ENCODE peak calls at places on chromosomes 6 and 20, in five cellular contexts. E is breast epithelium, O is SK-N-SH, X is stomach, F is suprapubic skin. A is an unnamed sample.

GRCh38 chr6:48078092-48078491 is 32.9 kb downstream of the PTCHD4 start:
- DNase-seq in E (no peak), O (no peak), X (no peak), F (no peak), A (no peak)

GRCh38 chr20:17680128-17680835 is 1.8 kb downstream of the RRBP1 start:
- DNase-seq in E (no peak), O (no peak), X (peak; percentile 74), F (peak; percentile 84), A (peak; percentile 87)

GRCh38 chr20:59518881-59519706 is 85.2 kb upstream of the PHACTR3 start:
- DNase-seq in E (no peak), O (peak; percentile 73), X (peak; percentile 37), F (no peak), A (no peak)

GRCh38 chr6:90444125-90444745 is 142.6 kb downstream of the MAP3K7 start:
- DNase-seq in E (no peak), O (no peak), X (no peak), F (no peak), A (no peak)

GRCh38 chr6:7312616-7313504 is at the start of gene SSR1:
- DNase-seq in E (peak; percentile 97), O (peak; percentile 99), X (peak; percentile 98), F (peak; percentile 98), A (peak; percentile 100)

GRCh38 chr6:143337201-143337949 is 113.1 kb downstream of the ADAT2 start:
- DNase-seq in E (no peak), O (peak; percentile 48), X (peak; percentile 30), F (no peak), A (peak; percentile 80)

GRCh38 chr6:36370638-36371037 is 16.8 kb downstream of the ETV7 start:
- DNase-seq in E (no peak), O (no peak), X (no peak), F (no peak), A (no peak)

GRCh38 chr6:145539831-145540230 is 195.5 kb downstream of the EPM2A start:
- DNase-seq in E (no peak), O (no peak), X (no peak), F (no peak), A (no peak)

GRCh38 chr20:33301192-33301930 is 18.3 kb downstream of the BPIFB1 start:
- DNase-seq in E (no peak), O (no peak), X (no peak), F (no peak), A (no peak)

GRCh38 chr20:41001497-41001896 is 27.1 kb upstream of the TOP1 start:
- DNase-seq in E (no peak), O (no peak), X (no peak), F (no peak), A (no peak)

GRCh38 chr6:150627154-150627553 is 27.5 kb downstream of the PLEKHG1 start:
- DNase-seq in E (no peak), O (no peak), X (no peak), F (no peak), A (no peak)

GRCh38 chr6:168314029-168314420 is 5.6 kb downstream of the DACT2 start:
- DNase-seq in E (no peak), O (no peak), X (no peak), F (no peak), A (no peak)

GRCh38 chr6:11912420-11912819 is 99.7 kb upstream of the HIVEP1 start:
- DNase-seq in E (no peak), O (no peak), X (no peak), F (no peak), A (no peak)

GRCh38 chr6:169701218-169701952 is 444 bp downstream of the WDR27 start:
- DNase-seq in E (no peak), O (peak; percentile 51), X (no peak), F (no peak), A (no peak)

GRCh38 chr6:28758818-28759235 is 165.0 kb downstream of the TRIM27 start:
- DNase-seq in E (no peak), O (no peak), X (no peak), F (no peak), A (no peak)

GRCh38 chr6:165484178-165484889 is 174.9 kb upstream of the C6orf118 start:
- DNase-seq in E (no peak), O (no peak), X (no peak), F (no peak), A (no peak)

GRCh38 chr20:29763821-29764511 is 1493.5 kb upstream of the DEFB115 start:
- DNase-seq in E (no peak), O (peak; percentile 3), X (no peak), F (no peak), A (no peak)

GRCh38 chr20:2137552-2138201 is 36.0 kb downstream of the STK35 start:
- DNase-seq in E (no peak), O (no peak), X (no peak), F (no peak), A (peak; percentile 24)

GRCh38 chr20:1037039-1037438 is 34.9 kb upstream of the RSPO4 start:
- DNase-seq in E (no peak), O (no peak), X (no peak), F (no peak), A (no peak)

GRCh38 chr20:891121-892080 is 24.7 kb downstream of the ANGPT4 start:
- DNase-seq in E (no peak), O (no peak), X (no peak), F (no peak), A (peak; percentile 52)

GRCh38 chr6:163865380-163865779 is 450.9 kb downstream of the QKI start:
- DNase-seq in E (no peak), O (no peak), X (no peak), F (no peak), A (no peak)

GRCh38 chr20:59121714-59122376 is 41.8 kb upstream of the ZNF831 start:
- DNase-seq in E (no peak), O (no peak), X (no peak), F (no peak), A (no peak)

GRCh38 chr6:83265384-83265783 is 72.2 kb downstream of the RWDD2A start:
- DNase-seq in E (no peak), O (no peak), X (no peak), F (no peak), A (no peak)

GRCh38 chr20:22489614-22490286 is 94.6 kb downstream of the FOXA2 start:
- DNase-seq in E (no peak), O (no peak), X (peak; percentile 61), F (no peak), A (no peak)

GRCh38 chr6:4637691-4638433 is 138.3 kb upstream of the CDYL start:
- DNase-seq in E (no peak), O (no peak), X (no peak), F (no peak), A (no peak)

GRCh38 chr6:44940367-44940766 is 387.8 kb upstream of the RUNX2 start:
- DNase-seq in E (no peak), O (no peak), X (no peak), F (no peak), A (no peak)

GRCh38 chr6:143135797-143136561 is 75.3 kb downstream of the AIG1 start:
- DNase-seq in E (no peak), O (no peak), X (no peak), F (no peak), A (no peak)

GRCh38 chr6:42498473-42499128 is 46.9 kb upstream of the TRERF1 start:
- DNase-seq in E (no peak), O (no peak), X (no peak), F (no peak), A (no peak)

GRCh38 chr6:166413491-166413951 is 30.8 kb upstream of the MPC1 start:
- DNase-seq in E (no peak), O (no peak), X (no peak), F (no peak), A (peak; percentile 68)

GRCh38 chr20:25000268-25000801 is 7.8 kb upstream of the APMAP start:
- DNase-seq in E (peak; percentile 84), O (no peak), X (peak; percentile 96), F (peak; percentile 82), A (peak; percentile 24)

GRCh38 chr6:106628658-106629102 is 618 bp downstream of the RTN4IP1 start:
- DNase-seq in E (no peak), O (no peak), X (no peak), F (no peak), A (no peak)
- H3K4me1 ChIP-seq in E (no peaks in the 10 kb centered on the region), O (peaks cover 11% of the 10 kb centered on the region), X (peaks cover 42% of the 10 kb centered on the region), F (peaks cover 15% of the 10 kb centered on the region), A (peaks cover 73% of the 10 kb centered on the region)

GRCh38 chr6:74075323-74075722 is 379.3 kb downstream of the CD109 start:
- DNase-seq in E (no peak), O (no peak), X (no peak), F (no peak), A (no peak)

GRCh38 chr6:74070091-74070490 is 374.1 kb downstream of the CD109 start:
- DNase-seq in E (no peak), O (no peak), X (no peak), F (no peak), A (no peak)

GRCh38 chr6:74074609-74075008 is 378.6 kb downstream of the CD109 start:
- DNase-seq in E (no peak), O (no peak), X (no peak), F (no peak), A (no peak)

GRCh38 chr6:74073429-74073828 is 377.4 kb downstream of the CD109 start:
- DNase-seq in E (no peak), O (no peak), X (no peak), F (no peak), A (no peak)

GRCh38 chr6:74073896-74074295 is 377.9 kb downstream of the CD109 start:
- DNase-seq in E (no peak), O (no peak), X (no peak), F (no peak), A (no peak)
- H3K4me3 ChIP-seq in E (no peak overlapping the region), O (no peak overlapping the region), X (no peak overlapping the region), F (no peak overlapping the region), A (no peak overlapping the region)

GRCh38 chr20:36098364-36098763 is 56.2 kb upstream of the EPB41L1 start:
- DNase-seq in E (no peak), O (no peak), X (peak; percentile 57), F (no peak), A (no peak)
- TF ChIP-seq POLR2AphosphoS5 in E (no peak), O (no peak), X (no peak), F (no peak), A (peak; percentile 26)

GRCh38 chr6:156779206-156780116 is 2.3 kb downstream of the ARID1B start:
- DNase-seq in E (no peak), O (peak; percentile 69), X (peak; percentile 58), F (no peak), A (peak; percentile 89)
- H3K4me1 ChIP-seq in E (no peaks in the 10 kb centered on the region), O (peaks cover 12% of the 10 kb centered on the region), X (peaks cover 63% of the 10 kb centered on the region), F (peaks cover 62% of the 10 kb centered on the region), A (peaks cover 68% of the 10 kb centered on the region)

GRCh38 chr6:117547688-117548621 is 54.4 kb downstream of the GOPC start:
- DNase-seq in E (no peak), O (peak; percentile 80), X (peak; percentile 32), F (no peak), A (peak; percentile 89)
- H3K4me3 ChIP-seq in E (peak overlapping the region; percentile 72), O (peak overlapping the region; percentile 40), X (peak overlapping the region; percentile 43), F (peak overlapping the region; percentile 46), A (peak overlapping the region; percentile 38)

A was measured in spleen.